ENCODE peak calls at places on chromosomes 4 and X, in seven cellular contexts. One of them, this sample, is unnamed.

GRCh38 chr4:17335371-17335770 is 176.5 kb downstream of the QDPR start:
- DNase-seq in psoas muscle: no peak
- DNase-seq in fibroblast of lung: no peak
- DNase-seq in pancreas: no peak
- DNase-seq in small intestine: no peak
- DNase-seq in GM23248: no peak
- DNase-seq in neural progenitor cell: no peak
- DNase-seq in this sample: no peak

GRCh38 chrX:71664889-71665491 is 2.4 kb upstream of the LOC101059915 start:
- DNase-seq in pancreas: no peak
- DNase-seq in small intestine: no peak
- DNase-seq in neural progenitor cell: no peak
- DNase-seq in fibroblast of lung: no peak
- DNase-seq in psoas muscle: no peak
- DNase-seq in GM23248: no peak
- DNase-seq in this sample: no peak

GRCh38 chrX:44875185-44875489 is 2.1 kb downstream of the KDM6A start:
- DNase-seq in GM23248: peak; percentile 4
- DNase-seq in neural progenitor cell: no peak
- DNase-seq in fibroblast of lung: no peak
- DNase-seq in small intestine: no peak
- DNase-seq in psoas muscle: no peak
- DNase-seq in pancreas: no peak
- DNase-seq in this sample: no peak

GRCh38 chr4:140711910-140712309 is 44.3 kb downstream of the TBC1D9 start:
- DNase-seq in small intestine: no peak
- DNase-seq in GM23248: no peak
- DNase-seq in psoas muscle: no peak
- DNase-seq in fibroblast of lung: no peak
- DNase-seq in pancreas: no peak
- DNase-seq in neural progenitor cell: no peak
- DNase-seq in this sample: no peak

GRCh38 chr4:153467154-153467896 is 1.2 kb downstream of the TMEM131L start:
- DNase-seq in fibroblast of lung: no peak
- DNase-seq in small intestine: peak; percentile 58
- DNase-seq in GM23248: peak; percentile 34
- DNase-seq in neural progenitor cell: peak; percentile 44
- DNase-seq in pancreas: peak; percentile 91
- DNase-seq in psoas muscle: peak; percentile 75
- DNase-seq in this sample: peak; percentile 65

GRCh38 chr4:101200561-101200960 is 146.8 kb downstream of the PPP3CA start:
- DNase-seq in GM23248: peak; percentile 94
- DNase-seq in neural progenitor cell: no peak
- DNase-seq in pancreas: no peak
- DNase-seq in small intestine: peak; percentile 22
- DNase-seq in fibroblast of lung: peak; percentile 95
- DNase-seq in psoas muscle: no peak
- DNase-seq in this sample: no peak

GRCh38 chr4:123602007-123602406 is 205.4 kb downstream of the SPRY1 start:
- DNase-seq in neural progenitor cell: no peak
- DNase-seq in fibroblast of lung: no peak
- DNase-seq in small intestine: no peak
- DNase-seq in GM23248: no peak
- DNase-seq in psoas muscle: no peak
- DNase-seq in pancreas: no peak
- DNase-seq in this sample: no peak

GRCh38 chr4:54930226-54930625 is 195.2 kb downstream of the KDR start:
- DNase-seq in fibroblast of lung: peak; percentile 87
- DNase-seq in pancreas: no peak
- DNase-seq in GM23248: peak; percentile 62
- DNase-seq in psoas muscle: no peak
- DNase-seq in neural progenitor cell: no peak
- DNase-seq in small intestine: no peak
- DNase-seq in this sample: no peak

GRCh38 chr4:123588631-123589223 is 192.1 kb downstream of the SPRY1 start:
- DNase-seq in neural progenitor cell: no peak
- DNase-seq in small intestine: no peak
- DNase-seq in psoas muscle: peak; percentile 50
- DNase-seq in GM23248: peak; percentile 57
- DNase-seq in pancreas: no peak
- DNase-seq in fibroblast of lung: peak; percentile 81
- DNase-seq in this sample: no peak

GRCh38 chr4:42149004-42149403 is 3.5 kb downstream of the BEND4 start:
- DNase-seq in pancreas: no peak
- DNase-seq in GM23248: no peak
- DNase-seq in neural progenitor cell: no peak
- DNase-seq in psoas muscle: no peak
- DNase-seq in fibroblast of lung: no peak
- DNase-seq in small intestine: no peak
- DNase-seq in this sample: no peak

GRCh38 chrX:150506020-150506419 is 62.4 kb upstream of the MTM1 start:
- DNase-seq in GM23248: no peak
- DNase-seq in pancreas: no peak
- DNase-seq in psoas muscle: no peak
- DNase-seq in neural progenitor cell: no peak
- DNase-seq in small intestine: no peak
- DNase-seq in fibroblast of lung: no peak
- DNase-seq in this sample: no peak

GRCh38 chr4:52263612-52264011 is 212.5 kb downstream of the SPATA18 start:
- DNase-seq in pancreas: no peak
- DNase-seq in GM23248: peak; percentile 4
- DNase-seq in small intestine: no peak
- DNase-seq in neural progenitor cell: no peak
- DNase-seq in fibroblast of lung: no peak
- DNase-seq in psoas muscle: no peak
- DNase-seq in this sample: no peak

GRCh38 chrX:153789654-153790053 is 4.5 kb downstream of the IDH3G start:
- DNase-seq in small intestine: no peak
- DNase-seq in pancreas: no peak
- DNase-seq in neural progenitor cell: no peak
- DNase-seq in GM23248: no peak
- DNase-seq in fibroblast of lung: no peak
- DNase-seq in psoas muscle: no peak
- DNase-seq in this sample: no peak
- H3K36me3 ChIP-seq in small intestine: peaks cover 8% of the 10 kb centered on the region
- H3K36me3 ChIP-seq in pancreas: peaks cover 8% of the 10 kb centered on the region
- H3K36me3 ChIP-seq in neural progenitor cell: no peaks in the 10 kb centered on the region
- H3K36me3 ChIP-seq in GM23248: no peaks in the 10 kb centered on the region
- H3K36me3 ChIP-seq in fibroblast of lung: peaks cover 7% of the 10 kb centered on the region
- H3K36me3 ChIP-seq in psoas muscle: no peaks in the 10 kb centered on the region
- H3K36me3 ChIP-seq in this sample: no peaks in the 10 kb centered on the region

GRCh38 chr4:1325681-1326635 is 21.1 kb upstream of the UVSSA start:
- DNase-seq in psoas muscle: peak; percentile 33
- DNase-seq in GM23248: no peak
- DNase-seq in small intestine: no peak
- DNase-seq in fibroblast of lung: no peak
- DNase-seq in neural progenitor cell: no peak
- DNase-seq in pancreas: peak; percentile 14
- DNase-seq in this sample: no peak

GRCh38 chr4:1326751-1327525 is 20.1 kb upstream of the UVSSA start:
- DNase-seq in GM23248: no peak
- DNase-seq in pancreas: peak; percentile 33
- DNase-seq in psoas muscle: peak; percentile 48
- DNase-seq in fibroblast of lung: no peak
- DNase-seq in small intestine: no peak
- DNase-seq in neural progenitor cell: no peak
- DNase-seq in this sample: no peak

GRCh38 chr4:1329408-1330371 is 17.3 kb upstream of the UVSSA start:
- DNase-seq in neural progenitor cell: no peak
- DNase-seq in pancreas: peak; percentile 21
- DNase-seq in GM23248: peak; percentile 17
- DNase-seq in fibroblast of lung: peak; percentile 83
- DNase-seq in small intestine: no peak
- DNase-seq in psoas muscle: peak; percentile 67
- DNase-seq in this sample: peak; percentile 79

GRCh38 chr4:1328267-1329155 is 18.5 kb upstream of the UVSSA start:
- DNase-seq in pancreas: peak; percentile 9
- DNase-seq in neural progenitor cell: no peak
- DNase-seq in GM23248: no peak
- DNase-seq in fibroblast of lung: no peak
- DNase-seq in psoas muscle: no peak
- DNase-seq in small intestine: no peak
- DNase-seq in this sample: no peak

DNA sequence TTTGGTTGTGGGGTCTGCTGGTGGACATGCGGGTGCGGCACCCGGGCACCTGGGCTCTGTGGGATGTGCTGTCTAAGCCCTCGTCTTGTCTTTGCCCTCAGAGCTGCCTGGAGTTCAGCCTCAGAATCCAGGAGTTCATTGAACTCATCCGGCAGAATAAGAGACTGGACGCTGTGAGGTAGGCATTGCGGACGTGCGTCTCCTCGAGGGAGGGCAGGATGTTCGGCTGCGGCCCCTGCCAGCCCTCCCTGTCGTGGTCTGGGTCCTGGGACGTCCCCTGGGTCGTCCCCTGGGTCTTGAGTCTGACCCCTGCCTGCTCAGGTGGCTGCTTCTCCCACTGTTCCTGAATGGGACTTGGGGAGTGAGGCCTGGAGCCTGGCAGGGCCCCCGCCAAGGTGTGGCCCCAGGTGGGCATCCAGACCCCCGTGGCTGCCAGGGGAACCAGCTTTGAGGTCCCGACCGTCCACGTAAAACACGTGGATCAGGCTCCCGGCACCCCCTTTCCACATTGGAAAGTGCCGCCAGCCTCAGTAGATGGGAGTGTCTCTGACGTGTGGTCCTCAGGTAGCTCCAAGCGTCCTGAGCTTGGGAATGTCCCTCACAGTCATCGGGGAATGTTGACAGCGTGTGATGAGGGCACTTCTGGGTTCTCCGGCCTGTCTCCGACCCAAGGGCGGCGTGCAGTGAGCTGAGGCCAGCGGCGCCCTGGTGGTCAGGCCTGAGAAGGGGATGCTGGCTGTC is 19.3 kb upstream of the UVSSA start:
- DNase-seq in pancreas: no peak
- DNase-seq in psoas muscle: no peak
- DNase-seq in fibroblast of lung: no peak
- DNase-seq in small intestine: no peak
- DNase-seq in GM23248: no peak
- DNase-seq in neural progenitor cell: no peak
- DNase-seq in this sample: no peak
- H3K36me3 ChIP-seq in pancreas: peaks cover 15% of the 10 kb centered on the region
- H3K36me3 ChIP-seq in psoas muscle: peaks cover 5% of the 10 kb centered on the region
- H3K36me3 ChIP-seq in fibroblast of lung: peaks cover 33% of the 10 kb centered on the region
- H3K36me3 ChIP-seq in small intestine: peaks cover 12% of the 10 kb centered on the region
- H3K36me3 ChIP-seq in GM23248: peaks cover 26% of the 10 kb centered on the region
- H3K36me3 ChIP-seq in neural progenitor cell: no peaks in the 10 kb centered on the region
- H3K36me3 ChIP-seq in this sample: no peaks in the 10 kb centered on the region

GRCh38 chr4:113452152-113452551 is 309.4 kb downstream of the CAMK2D start:
- DNase-seq in neural progenitor cell: no peak
- DNase-seq in small intestine: no peak
- DNase-seq in pancreas: no peak
- DNase-seq in fibroblast of lung: no peak
- DNase-seq in psoas muscle: no peak
- DNase-seq in GM23248: no peak
- DNase-seq in this sample: no peak

GRCh38 chr4:113450681-113451080 is 310.9 kb downstream of the CAMK2D start:
- DNase-seq in pancreas: no peak
- DNase-seq in GM23248: no peak
- DNase-seq in neural progenitor cell: no peak
- DNase-seq in psoas muscle: no peak
- DNase-seq in small intestine: no peak
- DNase-seq in fibroblast of lung: peak; percentile 21
- DNase-seq in this sample: no peak

GRCh38 chr4:113452868-113453620 is 308.5 kb downstream of the CAMK2D start:
- DNase-seq in GM23248: no peak
- DNase-seq in small intestine: no peak
- DNase-seq in neural progenitor cell: peak; percentile 47
- DNase-seq in fibroblast of lung: peak; percentile 92
- DNase-seq in psoas muscle: no peak
- DNase-seq in pancreas: no peak
- DNase-seq in this sample: no peak

GRCh38 chr4:113457886-113458285 is 303.7 kb downstream of the CAMK2D start:
- DNase-seq in psoas muscle: no peak
- DNase-seq in fibroblast of lung: peak; percentile 38
- DNase-seq in GM23248: no peak
- DNase-seq in pancreas: no peak
- DNase-seq in neural progenitor cell: no peak
- DNase-seq in small intestine: no peak
- DNase-seq in this sample: no peak

GRCh38 chr4:113455081-113455480 is 306.5 kb downstream of the CAMK2D start:
- DNase-seq in small intestine: no peak
- DNase-seq in psoas muscle: no peak
- DNase-seq in GM23248: no peak
- DNase-seq in pancreas: no peak
- DNase-seq in neural progenitor cell: no peak
- DNase-seq in fibroblast of lung: no peak
- DNase-seq in this sample: no peak
- H3K36me3 ChIP-seq in small intestine: peaks cover 6% of the 10 kb centered on the region
- H3K36me3 ChIP-seq in psoas muscle: peaks cover 2% of the 10 kb centered on the region
- H3K36me3 ChIP-seq in GM23248: peaks cover 60% of the 10 kb centered on the region
- H3K36me3 ChIP-seq in pancreas: no peaks in the 10 kb centered on the region
- H3K36me3 ChIP-seq in neural progenitor cell: no peaks in the 10 kb centered on the region
- H3K36me3 ChIP-seq in fibroblast of lung: peaks cover 7% of the 10 kb centered on the region
- H3K36me3 ChIP-seq in this sample: no peaks in the 10 kb centered on the region

GRCh38 chrX:16856744-16857143 is 13.4 kb downstream of the RBBP7 start:
- DNase-seq in GM23248: no peak
- DNase-seq in neural progenitor cell: no peak
- DNase-seq in pancreas: no peak
- DNase-seq in fibroblast of lung: no peak
- DNase-seq in psoas muscle: no peak
- DNase-seq in small intestine: no peak
- DNase-seq in this sample: no peak
- H3K36me3 ChIP-seq in GM23248: peaks cover 7% of the 10 kb centered on the region
- H3K36me3 ChIP-seq in neural progenitor cell: peaks cover 48% of the 10 kb centered on the region
- H3K36me3 ChIP-seq in pancreas: no peaks in the 10 kb centered on the region
- H3K36me3 ChIP-seq in fibroblast of lung: peaks cover 7% of the 10 kb centered on the region
- H3K36me3 ChIP-seq in psoas muscle: no peaks in the 10 kb centered on the region
- H3K36me3 ChIP-seq in small intestine: no peaks in the 10 kb centered on the region
- H3K36me3 ChIP-seq in this sample: no peaks in the 10 kb centered on the region

GRCh38 chr4:132227349-132228165 is 921.5 kb upstream of the PCDH10 start:
- DNase-seq in pancreas: peak; percentile 32
- DNase-seq in fibroblast of lung: peak; percentile 43
- DNase-seq in GM23248: peak; percentile 51
- DNase-seq in psoas muscle: no peak
- DNase-seq in small intestine: no peak
- DNase-seq in neural progenitor cell: peak; percentile 88
- DNase-seq in this sample: no peak
- H3K36me3 ChIP-seq in pancreas: no peaks in the 10 kb centered on the region
- H3K36me3 ChIP-seq in fibroblast of lung: no peaks in the 10 kb centered on the region
- H3K36me3 ChIP-seq in GM23248: no peaks in the 10 kb centered on the region
- H3K36me3 ChIP-seq in psoas muscle: no peaks in the 10 kb centered on the region
- H3K36me3 ChIP-seq in small intestine: no peaks in the 10 kb centered on the region
- H3K36me3 ChIP-seq in neural progenitor cell: no peaks in the 10 kb centered on the region
- H3K36me3 ChIP-seq in this sample: no peaks in the 10 kb centered on the region

GRCh38 chr4:1222938-1223690 is 25.8 kb downstream of the CTBP1 start:
- DNase-seq in psoas muscle: no peak
- DNase-seq in neural progenitor cell: no peak
- DNase-seq in fibroblast of lung: no peak
- DNase-seq in GM23248: no peak
- DNase-seq in pancreas: no peak
- DNase-seq in small intestine: no peak
- DNase-seq in this sample: no peak
- H3K36me3 ChIP-seq in psoas muscle: peaks cover 4% of the 10 kb centered on the region
- H3K36me3 ChIP-seq in neural progenitor cell: no peaks in the 10 kb centered on the region
- H3K36me3 ChIP-seq in fibroblast of lung: peaks cover 48% of the 10 kb centered on the region
- H3K36me3 ChIP-seq in GM23248: peaks cover 14% of the 10 kb centered on the region
- H3K36me3 ChIP-seq in pancreas: peaks cover 41% of the 10 kb centered on the region
- H3K36me3 ChIP-seq in small intestine: peaks cover 4% of the 10 kb centered on the region
- H3K36me3 ChIP-seq in this sample: no peaks in the 10 kb centered on the region

This sample was measured in breast epithelium.